ENCODE peak calls at places on chromosomes 4 and X, in four cellular contexts. M is K562, U is HepG2, L is H1. W is an unnamed sample.

GRCh38 chrX:106284431-106285025 is 116.4 kb downstream of the PWWP3B start:
- DNase-seq in M (no peak), U (no peak), L (no peak), W (no peak)

GRCh38 chr4:11368701-11369115 is 60.0 kb downstream of the HS3ST1 start:
- DNase-seq in U (no peak), L (no peak), M (no peak), W (no peak)

GRCh38 chrX:17922303-17922702 is 61.2 kb upstream of the RAI2 start:
- DNase-seq in L (no peak), U (no peak), M (no peak), W (no peak)

GRCh38 chr4:51894246-51894645 is 51.3 kb downstream of the DCUN1D4 start:
- DNase-seq in L (no peak), M (no peak), U (no peak), W (no peak)

GRCh38 chrX:8738588-8739189 is 6.8 kb upstream of the ANOS1 start:
- DNase-seq in U (peak; percentile 11), L (no peak), M (peak; percentile 48), W (no peak)

GRCh38 chr4:117225441-117225840 is 140.1 kb upstream of the TRAM1L1 start:
- DNase-seq in M (no peak), L (no peak), U (no peak), W (no peak)

GRCh38 chrX:19904778-19905367 is 17.5 kb upstream of the SH3KBP1 start:
- DNase-seq in L (no peak), M (peak; percentile 45), U (peak; percentile 31), W (peak; percentile 34)

GRCh38 chr4:176376032-176376614 is 56.4 kb downstream of the SPCS3 start:
- DNase-seq in L (no peak), U (no peak), M (no peak), W (peak; percentile 19)

GRCh38 chrX:124862304-124862703 is 457.4 kb upstream of the TEX13C start:
- DNase-seq in L (no peak), U (no peak), M (peak; percentile 7), W (no peak)

GRCh38 chr4:23828779-23829178 is 61.1 kb downstream of the PPARGC1A start:
- DNase-seq in M (no peak), L (no peak), U (no peak), W (no peak)

GRCh38 chr4:83890231-83890630 is 354.3 kb downstream of the GPAT3 start:
- DNase-seq in M (no peak), U (no peak), L (no peak), W (no peak)

DNA sequence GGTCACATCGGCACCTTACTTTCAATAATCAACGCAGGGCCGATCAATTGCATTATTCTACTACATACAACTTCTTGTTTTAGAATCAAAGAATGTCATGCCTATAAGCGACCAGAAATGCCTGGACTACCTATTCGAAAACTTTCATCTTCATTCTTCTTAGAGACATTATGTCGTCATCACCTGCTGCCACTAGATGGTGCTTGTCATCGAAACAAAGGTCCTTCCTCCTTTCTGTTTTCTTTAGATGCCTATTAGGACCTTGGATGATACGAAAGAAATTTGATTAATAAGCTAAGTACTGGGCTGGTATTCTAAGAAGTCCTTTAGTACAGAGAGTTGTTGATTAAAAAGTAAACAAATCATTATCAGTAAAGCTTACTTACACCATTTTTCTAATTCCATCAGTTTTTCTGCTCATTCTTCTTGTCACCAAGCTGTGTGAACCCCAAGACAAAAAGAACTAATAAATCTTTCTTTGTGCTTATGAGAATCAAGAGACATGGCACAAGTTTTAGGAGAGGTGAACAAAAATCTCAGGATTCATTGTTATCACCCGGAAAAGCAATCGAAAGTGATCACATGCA is 154.5 kb upstream of the SLC4A4 start:
- DNase-seq in M (peak; percentile 61), U (peak; percentile 31), L (no peak), W (peak; percentile 63)
- TF ChIP-seq FOSL1 in M (no peak), U (no peak), L (no peak), W (no peak)

DNA sequence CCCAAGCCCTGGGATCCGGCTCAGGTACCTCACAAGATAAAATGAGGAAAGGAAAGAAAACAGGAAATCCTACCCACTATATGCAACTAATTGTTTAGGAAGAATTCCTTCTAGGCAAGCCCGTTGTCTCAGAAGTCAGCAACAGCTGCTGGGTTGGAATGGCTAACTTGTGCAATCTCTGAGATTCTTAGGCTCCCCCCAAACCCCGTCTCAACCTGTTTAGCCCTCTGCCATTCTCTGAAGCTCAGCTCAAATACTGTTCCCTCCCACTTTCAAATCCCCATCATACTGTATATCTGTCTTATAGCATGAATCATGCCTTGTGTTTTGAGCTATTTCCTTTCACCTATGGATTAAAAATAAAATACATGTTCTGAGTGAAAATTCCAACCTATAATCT is 28.9 kb downstream of the STARD8 start:
- DNase-seq in L (no peak), M (no peak), U (no peak), W (no peak)
- TF ChIP-seq FOSL1 in L (no peak), M (no peak), U (no peak), W (no peak)

GRCh38 chrX:111207851-111208250 is 62.4 kb downstream of the CAPN6 start:
- DNase-seq in M (no peak), U (no peak), L (no peak), W (no peak)
- TF ChIP-seq FOSL1 in M (no peak), U (no peak), L (no peak), W (no peak)

GRCh38 chr4:17544205-17544604 is 29.2 kb downstream of the CLRN2 start:
- DNase-seq in U (peak; percentile 98), M (peak; percentile 52), L (no peak), W (no peak)
- TF ChIP-seq FOSL1 in U (no peak), M (no peak), L (no peak), W (no peak)

GRCh38 chrX:39752820-39753219 is 344.9 kb downstream of the BCOR start:
- DNase-seq in M (peak; percentile 44), U (no peak), L (no peak), W (no peak)
- TF ChIP-seq FOSL1 in M (no peak), U (no peak), L (no peak), W (no peak)

DNA sequence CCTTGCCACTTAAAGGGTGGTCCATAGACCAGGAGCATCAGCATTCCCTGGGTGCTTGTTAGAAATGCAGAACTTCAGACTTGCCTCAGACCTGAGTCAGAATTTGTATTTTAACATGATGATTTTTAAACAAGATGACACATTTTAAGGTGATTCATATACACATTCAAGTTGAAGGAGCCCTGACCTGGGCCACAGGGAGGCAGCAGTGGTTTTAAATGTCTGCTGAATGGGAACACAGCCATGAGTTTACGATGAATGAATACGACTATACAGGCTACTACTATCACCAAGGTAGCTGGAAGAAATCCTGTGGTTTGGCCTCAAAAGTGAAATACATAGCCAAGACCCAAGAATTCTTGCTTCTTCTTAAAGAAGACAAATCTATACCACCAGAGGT is 2.9 kb downstream of the HDAC8 start:
- DNase-seq in M (no peak), U (no peak), L (no peak), W (no peak)
- TF ChIP-seq FOSL1 in M (no peak), U (no peak), L (no peak), W (no peak)

GRCh38 chr4:8165374-8165896 is 6.8 kb upstream of the ABLIM2 start:
- DNase-seq in L (no peak), M (no peak), U (no peak), W (no peak)

GRCh38 chr4:8168232-8168631 is 9.6 kb upstream of the ABLIM2 start:
- DNase-seq in U (no peak), M (no peak), L (no peak), W (no peak)

GRCh38 chr4:8168832-8169598 is 10.4 kb upstream of the ABLIM2 start:
- DNase-seq in L (no peak), U (no peak), M (no peak), W (no peak)

GRCh38 chr4:8167815-8168214 is 9.2 kb upstream of the ABLIM2 start:
- DNase-seq in M (no peak), L (no peak), U (no peak), W (no peak)

GRCh38 chr4:8167291-8167690 is 8.7 kb upstream of the ABLIM2 start:
- DNase-seq in M (no peak), U (no peak), L (no peak), W (no peak)
- TF ChIP-seq FOSL1 in M (no peak), U (no peak), L (no peak), W (no peak)

DNA sequence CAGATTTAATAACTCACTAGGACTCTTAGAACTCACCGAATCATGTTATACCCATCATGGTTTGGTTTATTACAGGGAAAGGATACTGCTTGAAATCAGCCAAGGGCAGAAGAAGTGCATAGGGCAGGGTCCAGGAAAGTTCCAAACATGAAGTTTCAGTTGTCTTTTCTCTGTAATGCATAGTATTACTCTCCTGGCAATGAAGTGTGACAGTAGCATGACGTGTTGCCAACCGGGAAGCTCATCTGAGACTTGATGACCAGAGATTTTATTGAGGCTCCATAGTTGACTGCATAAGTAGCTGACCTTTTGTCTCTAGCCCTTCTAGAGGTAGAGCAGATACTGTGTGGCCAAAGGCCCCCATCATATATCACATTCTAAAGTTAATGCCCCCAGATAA is 72.2 kb downstream of the BEND4 start:
- DNase-seq in M (no peak), U (no peak), L (no peak), W (no peak)
- TF ChIP-seq FOSL1 in M (no peak), U (no peak), L (no peak), W (no peak)

DNA sequence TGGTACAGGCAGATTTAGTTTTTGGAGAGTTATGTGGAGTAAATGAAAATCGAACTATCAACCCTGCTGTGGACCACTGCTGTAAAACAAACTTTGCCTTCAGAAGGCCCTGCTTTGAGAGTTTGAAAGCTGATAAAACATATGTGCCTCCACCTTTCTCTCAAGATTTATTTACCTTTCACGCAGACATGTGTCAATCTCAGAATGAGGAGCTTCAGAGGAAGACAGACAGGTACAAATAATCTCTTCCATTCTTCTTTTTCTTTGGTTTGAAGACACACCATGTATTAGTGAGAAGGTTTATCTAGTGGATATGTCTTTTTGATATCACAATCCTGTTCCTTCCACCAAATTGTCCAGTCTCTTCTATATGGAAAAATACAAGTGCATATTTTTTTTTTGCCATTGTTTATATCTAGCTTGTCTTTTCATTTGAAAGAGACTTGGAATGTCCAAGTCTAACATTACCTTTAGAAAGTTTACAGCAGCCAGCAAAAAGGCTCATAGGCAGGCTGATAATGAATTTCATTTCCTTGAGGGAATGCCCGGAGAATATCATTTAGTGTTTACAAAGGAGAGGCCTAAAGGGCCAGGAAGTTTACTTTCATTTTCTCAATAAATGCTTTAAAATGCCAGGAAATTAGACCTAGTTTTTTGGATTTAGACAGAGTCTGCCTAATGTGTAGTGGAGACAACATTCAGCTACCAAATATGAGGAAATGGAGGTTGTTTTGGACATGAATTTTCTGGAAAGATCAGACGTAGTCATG is 18.6 kb downstream of the AFM start:
- DNase-seq in M (no peak), U (no peak), L (no peak), W (no peak)
- TF ChIP-seq FOSL1 in M (no peak), U (no peak), L (no peak), W (no peak)